ENCODE peak calls at places on chromosome 20, in four cellular contexts. F is ovary, H is mesendoderm, P is cardiac muscle cell. N is an unnamed sample.

GRCh38 chr20:33681288-33681687 is 4.9 kb downstream of the E2F1 start:
- DNase-seq in H (no peak), F (no peak), P (no peak), N (no peak)

GRCh38 chr20:38554986-38555385 is 26.0 kb upstream of the ADIG start:
- DNase-seq in H (no peak), F (no peak), P (peak; percentile 12), N (no peak)

GRCh38 chr20:31849306-31849930 is 4.0 kb upstream of the FOXS1 start:
- DNase-seq in F (no peak), P (no peak), H (no peak), N (no peak)

GRCh38 chr20:22836211-22836610 is 198.9 kb upstream of the SSTR4 start:
- DNase-seq in P (peak; percentile 33), H (peak; percentile 72), F (no peak), N (no peak)

GRCh38 chr20:63519765-63520593 is 586 bp upstream of the PPDPF start:
- DNase-seq in P (no peak), F (peak; percentile 68), H (no peak), N (no peak)

GRCh38 chr20:50256577-50256976 is 65.9 kb downstream of the CEBPB start:
- DNase-seq in P (no peak), F (no peak), H (peak; percentile 86), N (no peak)

GRCh38 chr20:34311118-34312023 is 8.2 kb upstream of the AHCY start:
- DNase-seq in P (peak; percentile 38), F (no peak), H (peak; percentile 85), N (no peak)

GRCh38 chr20:38811769-38812168 is 6.3 kb downstream of the PPP1R16B start:
- DNase-seq in F (no peak), P (no peak), H (no peak), N (no peak)

GRCh38 chr20:41436679-41437078 is 70.1 kb upstream of the EMILIN3 start:
- DNase-seq in H (no peak), F (no peak), P (peak; percentile 78), N (no peak)

GRCh38 chr20:57464642-57465211 is 60.2 kb downstream of the CTCFL start:
- DNase-seq in F (no peak), P (peak; percentile 59), H (no peak), N (no peak)

GRCh38 chr20:20624914-20625313 is 87.5 kb downstream of the RALGAPA2 start:
- DNase-seq in P (no peak), F (no peak), H (no peak), N (no peak)

GRCh38 chr20:30489604-30490003 is 767.9 kb upstream of the DEFB115 start:
- DNase-seq in F (no peak), P (no peak), H (no peak), N (no peak)

GRCh38 chr20:38927902-38928578 is 1.8 kb downstream of the FAM83D start:
- DNase-seq in F (no peak), P (no peak), H (no peak), N (no peak)

GRCh38 chr20:56155625-56156024 is 92.9 kb upstream of the MC3R start:
- DNase-seq in F (no peak), H (no peak), P (no peak), N (no peak)

GRCh38 chr20:48278961-48279481 is 493.7 kb upstream of the SULF2 start:
- DNase-seq in F (no peak), P (peak; percentile 72), H (peak; percentile 92), N (no peak)

GRCh38 chr20:48275737-48276342 is 490.6 kb upstream of the SULF2 start:
- DNase-seq in P (peak; percentile 37), H (peak; percentile 98), F (no peak), N (no peak)

GRCh38 chr20:48273843-48274242 is 488.6 kb upstream of the SULF2 start:
- DNase-seq in H (no peak), F (no peak), P (no peak), N (no peak)

GRCh38 chr20:48275325-48275724 is 490.0 kb upstream of the SULF2 start:
- DNase-seq in P (peak; percentile 25), H (no peak), F (no peak), N (no peak)
- H3K36me3 ChIP-seq in P (no peaks in the 10 kb centered on the region), H (no peaks in the 10 kb centered on the region), F (no peaks in the 10 kb centered on the region), N (no peaks in the 10 kb centered on the region)

DNA sequence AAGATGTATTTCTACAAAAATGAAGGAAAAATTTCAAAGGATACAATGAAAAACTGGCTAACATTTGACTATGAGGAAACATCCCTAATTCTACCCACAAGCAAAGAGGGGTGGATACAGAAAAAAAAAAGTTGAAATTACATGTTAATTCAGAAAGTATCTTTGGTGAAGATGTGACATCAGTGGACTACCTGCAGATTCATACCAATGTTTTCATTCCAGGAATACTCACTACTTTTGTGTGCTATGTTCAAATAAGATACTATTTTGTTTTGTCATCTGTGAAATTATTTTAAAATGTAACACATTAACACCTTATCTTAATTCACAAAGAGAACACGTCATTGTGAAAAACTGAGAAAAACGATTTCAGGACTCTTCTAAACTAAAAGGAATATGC is 159.3 kb upstream of the SHLD1 start:
- DNase-seq in P (no peak), F (no peak), H (no peak), N (no peak)
- H3K36me3 ChIP-seq in P (peaks cover 16% of the 10 kb centered on the region), F (no peaks in the 10 kb centered on the region), H (no peaks in the 10 kb centered on the region), N (peaks cover 2% of the 10 kb centered on the region)

DNA sequence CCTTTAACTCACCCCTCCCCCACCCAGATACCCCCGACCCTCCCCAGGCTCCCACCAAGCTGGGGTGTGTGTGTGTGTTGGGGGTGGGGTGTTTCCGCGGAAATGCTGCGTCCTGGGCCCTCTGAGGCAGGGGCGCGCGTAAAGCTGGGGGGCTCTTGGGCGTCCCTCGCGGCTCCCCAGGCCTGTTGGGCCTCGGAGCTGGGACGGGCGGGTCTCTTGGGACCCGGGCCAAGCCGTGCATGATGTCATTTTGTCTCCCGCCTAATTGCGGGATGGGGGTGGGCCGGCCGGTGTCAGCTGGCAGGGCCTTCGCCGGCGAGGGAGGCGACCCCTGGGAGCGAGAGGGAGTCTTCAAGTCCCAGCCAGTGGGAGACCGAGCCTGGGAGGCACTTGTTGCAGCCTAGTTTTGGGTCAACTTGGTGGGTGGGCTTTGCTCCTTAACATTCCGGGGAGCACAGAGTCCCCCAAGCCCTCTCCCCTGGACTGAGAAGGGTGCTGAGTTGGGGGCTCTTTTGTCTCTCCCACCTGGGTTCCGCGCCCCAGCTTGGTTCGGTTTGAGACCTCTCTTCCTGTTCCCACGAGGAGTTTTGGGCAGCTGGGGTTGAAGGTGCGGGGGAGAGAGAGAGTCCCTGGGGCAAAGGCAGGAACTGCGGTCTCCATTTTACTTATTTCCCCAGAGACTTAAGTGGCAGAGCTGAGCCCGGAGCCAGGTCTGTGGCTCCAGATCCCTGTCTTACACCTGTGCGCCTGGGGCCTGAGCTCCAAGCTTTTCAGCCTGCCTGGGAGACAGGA is 623 bp downstream of the MYBL2 start:
- DNase-seq in H (peak; percentile 78), F (no peak), P (peak; percentile 13), N (no peak)
- H3K36me3 ChIP-seq in H (peaks cover 3% of the 10 kb centered on the region), F (no peaks in the 10 kb centered on the region), P (no peaks in the 10 kb centered on the region), N (no peaks in the 10 kb centered on the region)

GRCh38 chr20:45420125-45420524 is 4.2 kb downstream of the PIGT start:
- DNase-seq in H (no peak), F (no peak), P (no peak), N (no peak)
- H3K36me3 ChIP-seq in H (peaks cover 18% of the 10 kb centered on the region), F (no peaks in the 10 kb centered on the region), P (peaks cover 29% of the 10 kb centered on the region), N (peaks cover 36% of the 10 kb centered on the region)

DNA sequence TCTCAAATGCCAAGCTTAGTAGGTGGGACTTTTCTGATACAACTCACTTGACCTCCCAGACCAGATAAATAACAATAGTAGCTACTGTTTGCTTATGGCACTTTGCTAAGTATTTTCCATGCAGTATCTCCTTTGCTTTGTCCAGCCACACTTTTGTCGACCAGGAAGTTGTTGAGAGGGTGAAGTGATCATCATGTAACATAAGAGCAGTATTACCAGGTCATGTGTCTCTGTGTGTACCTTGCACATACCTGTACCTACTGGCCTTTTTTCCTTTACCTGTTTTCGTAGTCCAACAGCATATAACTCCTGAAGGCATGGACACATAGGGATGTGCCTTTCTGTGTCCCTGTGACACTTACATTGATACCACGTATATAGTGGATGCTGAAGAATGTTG is 16.9 kb downstream of the EDN3 start:
- DNase-seq in F (no peak), H (no peak), P (no peak), N (no peak)
- H3K36me3 ChIP-seq in F (no peaks in the 10 kb centered on the region), H (no peaks in the 10 kb centered on the region), P (no peaks in the 10 kb centered on the region), N (no peaks in the 10 kb centered on the region)

N was measured in thoracic aorta.